ENCODE peak calls at places on chromosomes 1 and 21, in six cellular contexts. L, X, J, A, V and I are unnamed samples.

GRCh38 chr1:6082430-6082971 is 36.8 kb downstream of the KCNAB2 start:
- DNase-seq in L (no peak), X (no peak), J (peak), A (no peak), V (no peak), I (no peak)

GRCh38 chr21:33731447-33731846 is 89.1 kb downstream of the ITSN1 start:
- DNase-seq in L (no peak), X (no peak), J (no peak), A (no peak), V (no peak), I (no peak)

GRCh38 chr1:10714337-10715114 is 81.9 kb downstream of the CASZ1 start:
- DNase-seq in L (peak), X (no peak), J (no peak), A (no peak), V (peak), I (peak)

GRCh38 chr1:185483647-185484450 is 166.8 kb upstream of the IVNS1ABP start:
- DNase-seq in L (no peak), X (no peak), J (peak), A (no peak), V (peak), I (peak)

GRCh38 chr21:38753114-38754100 is 52.3 kb upstream of the ETS2 start:
- DNase-seq in L (no peak), X (no peak), J (no peak), A (no peak), V (no peak), I (no peak)

GRCh38 chr1:3292051-3292722 is 162.3 kb upstream of the ARHGEF16 start:
- DNase-seq in L (peak), X (no peak), J (no peak), A (no peak), V (peak), I (no peak)

GRCh38 chr21:36508948-36509347 is 29.0 kb upstream of the CLDN14 start:
- DNase-seq in L (no peak), X (no peak), J (no peak), A (peak), V (no peak), I (peak)

GRCh38 chr1:54465351-54465811 is 59.2 kb upstream of the SSBP3 start:
- DNase-seq in L (no peak), X (no peak), J (no peak), A (no peak), V (no peak), I (no peak)

GRCh38 chr1:203658274-203658673 is 31.6 kb downstream of the ATP2B4 start:
- DNase-seq in L (no peak), X (no peak), J (no peak), A (no peak), V (no peak), I (no peak)

GRCh38 chr21:43317254-43317748 is 109.6 kb downstream of the SIK1 start:
- DNase-seq in L (peak), X (no peak), J (no peak), A (no peak), V (no peak), I (no peak)

GRCh38 chr1:36400825-36401601 is 3.3 kb upstream of the LSM10 start:
- DNase-seq in L (peak), X (peak), J (peak), A (no peak), V (peak), I (no peak)

GRCh38 chr1:196155586-196155985 is 452.7 kb downstream of the KCNT2 start:
- DNase-seq in L (no peak), X (no peak), J (no peak), A (no peak), V (no peak), I (no peak)

GRCh38 chr1:20725189-20726106 is 7.1 kb downstream of the SH2D5 start:
- DNase-seq in L (no peak), X (no peak), J (peak), A (no peak), V (no peak), I (no peak)

GRCh38 chr1:247576514-247576913 is 11.6 kb upstream of the OR2G2 start:
- DNase-seq in L (no peak), X (no peak), J (peak), A (peak), V (no peak), I (no peak)

GRCh38 chr1:111988743-111989453 is 570 bp downstream of the KCND3 start:
- DNase-seq in L (no peak), X (peak), J (no peak), A (peak), V (peak), I (no peak)

GRCh38 chr1:41762251-41762650 is 156.5 kb downstream of the HIVEP3 start:
- DNase-seq in L (no peak), X (no peak), J (no peak), A (no peak), V (no peak), I (no peak)

GRCh38 chr21:28485301-28486022 is 507.2 kb downstream of the LTN1 start:
- DNase-seq in L (no peak), X (no peak), J (peak), A (no peak), V (no peak), I (no peak)

GRCh38 chr1:66833112-66833511 is 32.0 kb upstream of the INSL5 start:
- DNase-seq in L (no peak), X (no peak), J (no peak), A (no peak), V (no peak), I (no peak)

GRCh38 chr1:168719306-168720111 is 9.5 kb downstream of the DPT start:
- DNase-seq in L (no peak), X (no peak), J (no peak), A (no peak), V (no peak), I (no peak)

GRCh38 chr1:93905051-93905450 is 4.2 kb downstream of the GCLM start:
- DNase-seq in L (no peak), X (no peak), J (no peak), A (no peak), V (no peak), I (no peak)

GRCh38 chr1:58765016-58765415 is 18.8 kb downstream of the JUN start:
- DNase-seq in L (no peak), X (no peak), J (no peak), A (no peak), V (no peak), I (no peak)

GRCh38 chr1:239719642-239720258 is 333.4 kb downstream of the CHRM3 start:
- DNase-seq in L (no peak), X (peak), J (no peak), A (no peak), V (peak), I (no peak)

GRCh38 chr21:26964379-26964778 is 2.5 kb downstream of the ADAMTS5 start:
- DNase-seq in L (peak), X (no peak), J (peak), A (no peak), V (no peak), I (peak)

GRCh38 chr1:173506437-173506836 is 29.3 kb downstream of the PRDX6 start:
- DNase-seq in L (no peak), X (no peak), J (no peak), A (no peak), V (peak), I (peak)